ENCODE peak calls at places on chromosomes 6 and 20, in ten cellular contexts. D is keratinocyte, R is WERI-Rb-1, Z is astrocyte of the spinal cord, O is ovary, H is left ventricle myocardium inferior, C is heart right ventricle, A is glutamatergic neuron, W is brain microvascular endothelial cell, V is RWPE1. G is an unnamed sample.

GRCh38 chr6:48542191-48542590 is 431.2 kb upstream of the PTCHD4 start:
- DNase-seq in R (no peak), C (no peak), Z (no peak), A (no peak), O (no peak), V (no peak), D (no peak), H (no peak), W (no peak), G (no peak)

GRCh38 chr6:111101987-111102386 is 14.7 kb downstream of the SLC16A10 start:
- DNase-seq in O (no peak), D (no peak), C (no peak), A (no peak), Z (no peak), H (no peak), R (no peak), V (no peak), W (no peak), G (no peak)

GRCh38 chr6:154428892-154429291 is 72.3 kb upstream of the IPCEF1 start:
- DNase-seq in A (no peak), C (no peak), Z (no peak), H (no peak), R (no peak), V (no peak), D (no peak), O (no peak), W (no peak), G (no peak)

GRCh38 chr6:101069191-101069795 is 188.2 kb upstream of the ASCC3 start:
- DNase-seq in R (no peak), Z (no peak), H (no peak), W (no peak), D (no peak), O (no peak), A (no peak), V (peak; percentile 45), C (no peak), G (no peak)

GRCh38 chr6:122747573-122747972 is 31.9 kb upstream of the FABP7 start:
- DNase-seq in O (no peak), R (no peak), C (no peak), H (no peak), D (no peak), A (no peak), Z (no peak), W (no peak), V (no peak), G (no peak)

GRCh38 chr20:24465730-24466129 is 3.7 kb upstream of the SYNDIG1 start:
- DNase-seq in H (peak; percentile 54), W (no peak), R (peak; percentile 48), A (no peak), D (no peak), O (no peak), C (peak; percentile 72), V (no peak), Z (peak; percentile 60), G (no peak)

GRCh38 chr6:12066297-12066696 is 54.2 kb downstream of the HIVEP1 start:
- DNase-seq in H (no peak), W (no peak), C (no peak), Z (peak; percentile 49), V (no peak), O (no peak), A (no peak), D (no peak), R (no peak), G (no peak)

GRCh38 chr6:151753581-151753980 is 53.9 kb upstream of the ESR1 start:
- DNase-seq in H (no peak), C (no peak), A (no peak), Z (no peak), R (no peak), W (no peak), O (no peak), V (no peak), D (no peak), G (no peak)

GRCh38 chr6:6696867-6697531 is 108.5 kb downstream of the LY86 start:
- DNase-seq in A (peak; percentile 66), R (peak; percentile 96), Z (peak; percentile 72), C (peak; percentile 56), W (peak; percentile 61), O (peak; percentile 68), V (peak; percentile 16), H (peak; percentile 61), D (no peak), G (peak; percentile 70)

GRCh38 chr20:53752583-53752970 is 158.9 kb upstream of the ZNF217 start:
- DNase-seq in D (no peak), C (no peak), O (no peak), W (no peak), V (no peak), R (no peak), Z (no peak), H (no peak), A (no peak), G (no peak)

GRCh38 chr6:131383421-131384411 is 189.3 kb upstream of the ARG1 start:
- DNase-seq in C (no peak), R (peak; percentile 22), A (no peak), Z (no peak), W (no peak), D (no peak), V (no peak), O (no peak), H (no peak), G (no peak)

GRCh38 chr6:42007286-42007685 is 43.0 kb upstream of the TAF8 start:
- DNase-seq in H (no peak), R (no peak), V (no peak), A (no peak), D (no peak), O (no peak), Z (no peak), W (no peak), C (no peak), G (no peak)

GRCh38 chr20:55095745-55096450 is 620.5 kb downstream of the DOK5 start:
- DNase-seq in A (no peak), O (no peak), C (no peak), W (no peak), V (no peak), Z (no peak), H (no peak), R (no peak), D (no peak), G (no peak)

GRCh38 chr6:166551797-166552495 is 34.5 kb downstream of the RAMACL start:
- DNase-seq in Z (no peak), H (no peak), W (no peak), R (no peak), C (no peak), V (no peak), A (no peak), O (no peak), D (no peak), G (no peak)

GRCh38 chr6:158669145-158670035 is 19.5 kb downstream of the SYTL3 start:
- DNase-seq in H (no peak), O (no peak), Z (no peak), A (no peak), R (no peak), D (no peak), C (no peak), V (peak; percentile 20), W (peak; percentile 18), G (no peak)

GRCh38 chr6:45946352-45946751 is 69.3 kb downstream of the CLIC5 start:
- DNase-seq in C (peak; percentile 59), V (no peak), Z (peak; percentile 73), D (no peak), H (no peak), A (no peak), R (peak; percentile 47), W (no peak), O (peak; percentile 45), G (peak; percentile 15)

GRCh38 chr20:53050338-53050737 is 78.2 kb downstream of the TSHZ2 start:
- DNase-seq in A (no peak), R (no peak), O (no peak), W (no peak), H (no peak), V (no peak), C (no peak), Z (no peak), D (peak; percentile 23), G (no peak)

GRCh38 chr6:89161326-89162046 is 15.6 kb downstream of the PM20D2 start:
- DNase-seq in C (no peak), O (no peak), V (no peak), W (no peak), Z (peak; percentile 56), H (no peak), D (no peak), R (peak; percentile 21), A (no peak), G (no peak)
- TF ChIP-seq CTCF in C (no peak), O (no peak), V (no peak), W (no peak), Z (no peak), H (no peak), D (no peak), R (no peak), A (no peak), G (no peak)

GRCh38 chr6:156175433-156175832 is 601.7 kb upstream of the ARID1B start:
- DNase-seq in D (no peak), Z (no peak), R (no peak), C (no peak), V (no peak), H (no peak), A (no peak), O (no peak), W (no peak), G (no peak)

GRCh38 chr6:156174026-156174880 is 602.9 kb upstream of the ARID1B start:
- DNase-seq in A (no peak), W (no peak), C (no peak), Z (no peak), D (no peak), R (no peak), V (no peak), O (no peak), H (no peak), G (no peak)

GRCh38 chr6:156175971-156176421 is 601.2 kb upstream of the ARID1B start:
- DNase-seq in R (peak; percentile 72), C (peak; percentile 75), V (no peak), A (no peak), O (peak; percentile 33), H (peak; percentile 42), Z (no peak), W (no peak), D (no peak), G (peak; percentile 51)
- TF ChIP-seq CTCF in R (peak; percentile 78), C (peak; percentile 48), V (peak; percentile 10), A (no peak), O (no peak), H (peak; percentile 57), Z (peak; percentile 25), W (peak; percentile 49), D (peak; percentile 24), G (peak; percentile 55)

GRCh38 chr6:95248501-95248900 is 328.8 kb upstream of the MANEA start:
- DNase-seq in Z (no peak), H (no peak), W (no peak), C (no peak), R (no peak), A (no peak), V (no peak), D (no peak), O (no peak), G (no peak)
- TF ChIP-seq CTCF in Z (no peak), H (no peak), W (no peak), C (no peak), R (no peak), A (no peak), V (no peak), D (no peak), O (no peak), G (peak; percentile 36)

GRCh38 chr20:17682103-17682888 is at the start of gene RRBP1:
- DNase-seq in O (peak; percentile 98), W (peak; percentile 96), D (peak; percentile 83), H (peak; percentile 99), Z (peak; percentile 99), A (peak; percentile 99), V (peak; percentile 99), R (peak; percentile 98), C (peak; percentile 98), G (peak; percentile 99)
- TF ChIP-seq CTCF in O (no peak), W (peak; percentile 88), D (peak; percentile 64), H (peak; percentile 70), Z (peak; percentile 76), A (peak; percentile 95), V (peak; percentile 80), R (peak; percentile 65), C (peak; percentile 76), G (peak; percentile 67)

G was measured in BE2C.